ENCODE peak calls at places on chromosome 15, in seven cellular contexts. P, T, O, R, C, L and N are unnamed samples.
A peak's percentile ranks its signal among the peaks of the same experiment; 100 is the strongest.

GRCh38 chr15:28934645-28935044 is 48.9 kb downstream of the APBA2 start:
- DNase-seq in P (no peak), T (no peak), O (no peak), R (no peak), C (no peak), L (no peak), N (no peak)

GRCh38 chr15:40929730-40930429 is 740 bp downstream of the DLL4 start:
- DNase-seq in P (no peak), T (no peak), O (peak; percentile 64), R (peak; percentile 80), C (peak; percentile 78), L (peak; percentile 17), N (no peak)

GRCh38 chr15:48366574-48367312 is 35.5 kb downstream of the DUT start:
- DNase-seq in P (no peak), T (no peak), O (no peak), R (no peak), C (no peak), L (no peak), N (no peak)

GRCh38 chr15:28165791-28166190 is 66.7 kb upstream of the OCA2 start:
- DNase-seq in P (no peak), T (no peak), O (no peak), R (no peak), C (no peak), L (no peak), N (no peak)

GRCh38 chr15:64334530-64334929 is 21.4 kb downstream of the CSNK1G1 start:
- DNase-seq in P (peak; percentile 64), T (peak; percentile 69), O (no peak), R (no peak), C (no peak), L (peak; percentile 15), N (no peak)

GRCh38 chr15:66721954-66722353 is 19.9 kb downstream of the SMAD6 start:
- DNase-seq in P (no peak), T (no peak), O (no peak), R (no peak), C (no peak), L (no peak), N (no peak)

GRCh38 chr15:48866141-48866563 is 11.8 kb upstream of the EID1 start:
- DNase-seq in P (no peak), T (no peak), O (peak; percentile 58), R (no peak), C (peak; percentile 69), L (no peak), N (no peak)

GRCh38 chr15:50145451-50145872 is 26.4 kb upstream of the ATP8B4 start:
- DNase-seq in P (peak; percentile 90), T (no peak), O (peak; percentile 88), R (no peak), C (peak; percentile 86), L (no peak), N (peak; percentile 78)

GRCh38 chr15:30922469-30923311 is 19.0 kb downstream of the FAN1 start:
- DNase-seq in P (peak; percentile 98), T (peak; percentile 83), O (peak; percentile 50), R (peak; percentile 58), C (peak; percentile 2), L (peak; percentile 76), N (peak; percentile 79)

GRCh38 chr15:51780636-51781035 is 29.2 kb downstream of the TMOD2 start:
- DNase-seq in P (no peak), T (no peak), O (peak; percentile 15), R (no peak), C (peak; percentile 21), L (peak; percentile 22), N (no peak)

GRCh38 chr15:68335251-68335650 is 57.7 kb downstream of the FEM1B start:
- DNase-seq in P (no peak), T (no peak), O (no peak), R (no peak), C (no peak), L (no peak), N (no peak)

GRCh38 chr15:87733522-87733921 is 523.0 kb downstream of the NTRK3 start:
- DNase-seq in P (no peak), T (no peak), O (no peak), R (no peak), C (no peak), L (no peak), N (no peak)

GRCh38 chr15:65957451-65957850 is 88.2 kb downstream of the RAB11A start:
- DNase-seq in P (no peak), T (peak; percentile 29), O (no peak), R (no peak), C (no peak), L (no peak), N (no peak)

GRCh38 chr15:82021992-82022391 is 23.8 kb downstream of the MEX3B start:
- DNase-seq in P (no peak), T (no peak), O (peak; percentile 60), R (no peak), C (peak; percentile 45), L (no peak), N (no peak)

GRCh38 chr15:77145370-77145769 is 74.5 kb upstream of the TSPAN3 start:
- DNase-seq in P (no peak), T (no peak), O (no peak), R (no peak), C (peak; percentile 9), L (no peak), N (no peak)

GRCh38 chr15:74630284-74631086 is 14.8 kb downstream of the CLK3 start:
- DNase-seq in P (no peak), T (peak; percentile 23), O (no peak), R (no peak), C (no peak), L (no peak), N (no peak)

GRCh38 chr15:75407083-75407482 is 38.7 kb upstream of the MAN2C1 start:
- DNase-seq in P (no peak), T (no peak), O (no peak), R (no peak), C (no peak), L (no peak), N (no peak)

GRCh38 chr15:90145259-90145658 is 43.0 kb upstream of the IDH2 start:
- DNase-seq in P (no peak), T (no peak), O (no peak), R (no peak), C (no peak), L (no peak), N (no peak)
- H4K8ac ChIP-seq in P (no peak overlapping the region), T (no peak overlapping the region), O (no peak overlapping the region), R (no peak overlapping the region), C (no peak overlapping the region), L (no peak overlapping the region), N (no peak overlapping the region)

DNA sequence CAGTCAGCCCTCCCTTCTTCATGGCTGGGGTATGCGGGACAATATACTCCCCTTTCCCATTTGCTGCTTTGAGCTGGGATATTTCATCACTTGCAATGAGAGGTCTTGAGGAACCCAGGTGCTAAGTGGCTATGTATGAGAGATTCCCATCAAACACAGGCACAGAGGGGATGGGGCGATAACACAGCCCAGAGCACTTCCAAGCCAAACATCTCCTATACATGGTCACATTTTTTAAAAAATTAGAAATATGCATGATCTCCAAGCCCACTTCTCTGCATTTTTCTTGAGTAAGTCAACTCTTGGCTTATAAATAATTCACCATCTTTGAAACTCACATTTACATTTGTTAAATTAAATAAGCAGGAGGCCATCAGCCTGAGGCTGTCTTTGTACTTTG is 983.6 kb upstream of the NR2F2 start:
- DNase-seq in P (no peak), T (no peak), O (peak; percentile 42), R (no peak), C (no peak), L (no peak), N (no peak)
- H3K23ac ChIP-seq in P (no peak overlapping the region), T (no peak overlapping the region), O (no peak overlapping the region), R (no peak overlapping the region), C (no peak overlapping the region), L (no peak overlapping the region), N (no peak overlapping the region)

GRCh38 chr15:46137443-46137842 is 502.6 kb downstream of the SQOR start:
- DNase-seq in P (no peak), T (no peak), O (no peak), R (no peak), C (no peak), L (no peak), N (no peak)
- H3K79me1 ChIP-seq in P (no peaks in the 10 kb centered on the region), T (no peaks in the 10 kb centered on the region), O (no peaks in the 10 kb centered on the region), R (no peaks in the 10 kb centered on the region), C (no peaks in the 10 kb centered on the region), L (no peaks in the 10 kb centered on the region), N (no peaks in the 10 kb centered on the region)

GRCh38 chr15:61184431-61184830 is 44.7 kb downstream of the RORA start:
- DNase-seq in P (no peak), T (no peak), O (no peak), R (no peak), C (no peak), L (peak; percentile 6), N (no peak)
- H4K8ac ChIP-seq in P (no peak overlapping the region), T (no peak overlapping the region), O (no peak overlapping the region), R (no peak overlapping the region), C (no peak overlapping the region), L (no peak overlapping the region), N (no peak overlapping the region)

GRCh38 chr15:93826798-93827197 is 404.6 kb upstream of the MCTP2 start:
- DNase-seq in P (no peak), T (no peak), O (no peak), R (no peak), C (no peak), L (no peak), N (no peak)

GRCh38 chr15:93830221-93830765 is 401.1 kb upstream of the MCTP2 start:
- DNase-seq in P (peak; percentile 36), T (no peak), O (no peak), R (no peak), C (no peak), L (peak; percentile 60), N (no peak)

GRCh38 chr15:93835378-93835777 is 396.0 kb upstream of the MCTP2 start:
- DNase-seq in P (no peak), T (no peak), O (no peak), R (no peak), C (no peak), L (no peak), N (no peak)

GRCh38 chr15:93829115-93829849 is 402.1 kb upstream of the MCTP2 start:
- DNase-seq in P (peak; percentile 98), T (no peak), O (no peak), R (no peak), C (peak; percentile 14), L (peak; percentile 94), N (no peak)

GRCh38 chr15:93831641-93832040 is 399.7 kb upstream of the MCTP2 start:
- DNase-seq in P (no peak), T (no peak), O (no peak), R (no peak), C (no peak), L (no peak), N (no peak)
- H3K23ac ChIP-seq in P (no peak overlapping the region), T (no peak overlapping the region), O (no peak overlapping the region), R (no peak overlapping the region), C (no peak overlapping the region), L (no peak overlapping the region), N (no peak overlapping the region)

DNA sequence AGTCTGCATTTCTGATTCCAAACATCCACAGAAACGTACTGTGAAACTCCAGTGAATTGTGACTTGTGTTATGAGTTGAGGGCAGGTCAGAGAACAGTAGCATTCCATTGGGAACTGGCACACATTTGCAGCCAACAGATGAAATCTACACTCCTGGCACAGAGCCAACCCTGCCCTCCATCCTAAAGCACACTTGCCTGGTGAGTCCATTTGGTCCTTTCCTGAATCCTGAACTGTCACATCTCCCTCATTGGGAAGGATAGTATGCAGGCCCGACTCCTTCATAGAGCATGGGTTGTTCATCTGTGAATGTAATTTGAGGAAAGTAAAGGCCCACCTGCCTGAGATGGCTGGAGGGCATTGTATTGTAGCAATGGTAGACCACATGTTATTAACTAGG is 314.3 kb upstream of the RASGRP1 start:
- DNase-seq in P (no peak), T (no peak), O (no peak), R (no peak), C (no peak), L (no peak), N (no peak)
- H3K79me1 ChIP-seq in P (no peaks in the 10 kb centered on the region), T (no peaks in the 10 kb centered on the region), O (no peaks in the 10 kb centered on the region), R (no peaks in the 10 kb centered on the region), C (no peaks in the 10 kb centered on the region), L (no peaks in the 10 kb centered on the region), N (peaks cover 2% of the 10 kb centered on the region)

GRCh38 chr15:91435108-91435507 is 335.1 kb downstream of the SV2B start:
- DNase-seq in P (no peak), T (no peak), O (peak; percentile 48), R (no peak), C (no peak), L (no peak), N (no peak)
- H4K8ac ChIP-seq in P (no peak overlapping the region), T (no peak overlapping the region), O (no peak overlapping the region), R (no peak overlapping the region), C (no peak overlapping the region), L (no peak overlapping the region), N (no peak overlapping the region)